ENCODE peak calls at places on chromosomes 11 and 22, in four cellular contexts. A is GM23338, R is stomach, Z is PC-9. D is an unnamed sample.

GRCh38 chr22:50532824-50533344 is 3.1 kb upstream of the TYMP start:
- DNase-seq in Z (no peak), R (no peak), A (no peak), D (no peak)

GRCh38 chr11:18720811-18721575 is 5.0 kb downstream of the IGSF22 start:
- DNase-seq in A (peak; percentile 98), R (peak; percentile 81), Z (peak; percentile 59), D (no peak)

GRCh38 chr22:48433647-48434046 is 1394.0 kb downstream of the BRD1 start:
- DNase-seq in A (no peak), R (no peak), Z (no peak), D (no peak)

GRCh38 chr11:12675951-12676711 is 1.9 kb downstream of the TEAD1 start:
- DNase-seq in R (no peak), A (no peak), Z (no peak), D (no peak)

GRCh38 chr11:12167098-12167999 is 57.0 kb downstream of the MICAL2 start:
- DNase-seq in Z (peak; percentile 95), R (no peak), A (no peak), D (peak; percentile 71)

GRCh38 chr22:37431366-37431765 is 4.1 kb upstream of the ELFN2 start:
- DNase-seq in A (no peak), Z (no peak), R (no peak), D (no peak)

GRCh38 chr11:133075351-133075750 is 456.9 kb downstream of the OPCML start:
- DNase-seq in A (no peak), R (no peak), Z (no peak), D (no peak)

GRCh38 chr22:17706451-17706900 is 67.8 kb downstream of the BID start:
- DNase-seq in R (peak; percentile 28), A (peak; percentile 46), Z (peak; percentile 84), D (peak; percentile 82)

GRCh38 chr11:47154738-47155570 is 21.7 kb downstream of the ARFGAP2 start:
- DNase-seq in R (no peak), Z (no peak), A (no peak), D (no peak)

GRCh38 chr22:31104869-31105268 is 2.5 kb downstream of the SELENOM start:
- DNase-seq in R (no peak), Z (peak; percentile 2), A (peak; percentile 93), D (no peak)

GRCh38 chr22:49609207-49609876 is 218.3 kb downstream of the BRD1 start:
- DNase-seq in A (no peak), Z (no peak), R (no peak), D (no peak)

GRCh38 chr11:65013692-65014145 is 241 bp upstream of the ARL2 start:
- DNase-seq in A (peak; percentile 95), Z (peak; percentile 80), R (peak; percentile 89), D (no peak)

GRCh38 chr11:129144256-129144655 is 47.9 kb downstream of the ARHGAP32 start:
- DNase-seq in Z (no peak), A (no peak), R (no peak), D (no peak)

GRCh38 chr22:45640941-45641621 is 30.6 kb upstream of the ATXN10 start:
- DNase-seq in Z (no peak), R (no peak), A (no peak), D (no peak)
- TF ChIP-seq CTCF in Z (no peak), R (no peak), A (no peak), D (no peak)

GRCh38 chr11:20131744-20132666 is 28.3 kb downstream of the DBX1 start:
- DNase-seq in R (peak; percentile 68), Z (no peak), A (peak; percentile 88), D (no peak)
- H3K4me3 ChIP-seq in R (peak overlapping the region; percentile 39), Z (peak overlapping the region; percentile 38), A (peak overlapping the region; percentile 80), D (peak overlapping the region; percentile 42)

DNA sequence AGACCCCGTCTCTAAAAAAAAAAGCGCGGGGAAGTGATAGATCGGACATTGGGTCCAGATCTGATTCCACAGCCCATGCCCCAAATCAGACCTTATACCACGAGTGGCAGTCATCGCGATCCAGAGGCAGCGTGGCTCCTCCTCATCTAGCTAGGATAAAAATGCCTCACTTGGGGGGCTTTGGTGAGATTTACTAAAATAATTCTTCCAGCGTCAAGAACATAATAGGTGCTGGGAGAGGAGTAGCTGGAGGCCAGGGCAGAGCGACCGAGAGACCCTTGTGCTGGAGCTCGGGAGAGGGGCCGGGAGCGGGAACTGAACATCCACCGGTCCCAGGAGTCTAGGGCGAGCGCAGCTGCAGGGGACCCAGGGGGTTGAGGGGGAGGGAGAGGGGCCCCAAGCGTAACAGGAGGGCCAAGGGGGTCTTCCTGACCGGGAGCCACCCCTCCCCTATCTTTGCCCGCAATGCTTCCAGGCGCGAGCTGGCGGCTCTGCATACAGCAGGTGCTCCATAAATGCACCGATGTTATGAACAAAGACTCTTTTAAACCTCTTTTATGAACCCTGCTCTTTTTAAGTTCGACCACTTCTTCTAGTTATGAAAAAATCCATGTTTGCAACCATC is 823 bp upstream of the CPT1A start:
- DNase-seq in R (no peak), Z (no peak), A (no peak), D (no peak)
- H3K27me3 ChIP-seq in R (no peaks in the 10 kb centered on the region), Z (no peaks in the 10 kb centered on the region), A (peaks cover 62% of the 10 kb centered on the region), D (peaks cover 7% of the 10 kb centered on the region)

GRCh38 chr11:70483077-70483861 is 84.9 kb downstream of the CTTN start:
- DNase-seq in A (peak; percentile 43), Z (peak; percentile 98), R (peak; percentile 39), D (no peak)
- TF ChIP-seq CTCF in A (peak; percentile 56), Z (peak; percentile 80), R (no peak), D (peak; percentile 43)

GRCh38 chr11:126163779-126164178 is 47.7 kb downstream of the RPUSD4 start:
- DNase-seq in R (no peak), A (no peak), Z (no peak), D (no peak)
- H3K4me3 ChIP-seq in R (no peak overlapping the region), A (no peak overlapping the region), Z (no peak overlapping the region), D (no peak overlapping the region)

GRCh38 chr11:117466966-117467365 is 139.3 kb downstream of the CEP164 start:
- DNase-seq in A (no peak), Z (no peak), R (no peak), D (no peak)

GRCh38 chr11:117462848-117463247 is 135.2 kb downstream of the CEP164 start:
- DNase-seq in A (no peak), Z (no peak), R (no peak), D (no peak)

GRCh38 chr11:117462183-117462574 is 134.5 kb downstream of the CEP164 start:
- DNase-seq in A (no peak), R (no peak), Z (no peak), D (no peak)

GRCh38 chr11:117465236-117465997 is 137.8 kb downstream of the CEP164 start:
- DNase-seq in A (no peak), Z (no peak), R (no peak), D (no peak)

DNA sequence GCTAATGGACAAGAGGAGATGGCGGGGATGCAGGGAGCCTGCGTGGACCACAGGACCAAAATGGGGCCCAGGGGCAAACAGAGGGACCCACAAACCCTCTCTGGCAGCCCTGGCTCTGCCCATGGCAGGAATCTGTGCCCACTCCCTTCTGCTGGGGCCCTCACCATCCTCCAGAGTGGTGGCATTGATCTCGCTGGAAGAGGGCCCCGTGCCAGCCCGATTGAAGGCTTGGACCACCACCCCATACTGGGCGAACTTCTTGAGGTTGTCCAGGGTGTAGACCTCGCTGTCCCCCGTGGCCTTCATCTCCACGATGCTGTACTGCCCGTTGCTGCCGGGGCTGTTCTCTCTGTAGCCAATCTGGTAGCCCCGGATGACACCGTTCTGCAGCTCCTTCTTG is 137.1 kb downstream of the CEP164 start:
- DNase-seq in A (no peak), R (no peak), Z (no peak), D (no peak)
- H3K27me3 ChIP-seq in A (no peaks in the 10 kb centered on the region), R (no peaks in the 10 kb centered on the region), Z (peaks cover 100% of the 10 kb centered on the region), D (peaks cover 3% of the 10 kb centered on the region)

GRCh38 chr11:57491371-57492061 is 24.0 kb downstream of the SLC43A1 start:
- DNase-seq in Z (no peak), R (peak; percentile 50), A (peak; percentile 85), D (no peak)
- TF ChIP-seq CTCF in Z (peak; percentile 74), R (peak; percentile 52), A (peak; percentile 90), D (peak; percentile 75)

DNA sequence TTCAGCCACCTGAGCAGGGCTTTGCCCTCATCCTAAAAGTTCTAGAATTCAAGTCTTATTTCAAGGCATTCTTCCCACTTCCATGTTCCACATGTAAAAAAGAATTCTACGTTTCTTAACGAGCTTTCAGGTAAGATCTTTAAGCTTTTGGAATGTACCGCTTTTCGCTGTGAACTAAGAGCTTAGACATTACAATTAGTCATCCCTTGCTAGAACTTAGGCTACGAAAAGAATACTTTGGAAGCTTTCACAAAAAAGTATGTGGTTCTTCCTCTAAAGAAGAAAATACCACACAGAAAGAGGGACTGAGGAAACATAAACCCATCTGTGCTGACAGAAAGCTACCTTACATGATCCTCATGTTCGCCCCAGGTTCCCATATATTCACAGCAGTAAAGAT is 1.9 kb downstream of the NUMA1 start:
- DNase-seq in Z (peak; percentile 56), A (no peak), R (no peak), D (no peak)
- H3K4me3 ChIP-seq in Z (peak overlapping the region; percentile 92), A (peak overlapping the region; percentile 80), R (no peak overlapping the region), D (no peak overlapping the region)

GRCh38 chr11:93113824-93114223 is 84.0 kb downstream of the SLC36A4 start:
- DNase-seq in Z (no peak), A (peak; percentile 66), R (no peak), D (no peak)

GRCh38 chr11:93123351-93123898 is 74.4 kb downstream of the SLC36A4 start:
- DNase-seq in Z (no peak), A (no peak), R (peak; percentile 86), D (no peak)

GRCh38 chr11:93122535-93122934 is 75.3 kb downstream of the SLC36A4 start:
- DNase-seq in R (no peak), A (no peak), Z (no peak), D (no peak)

GRCh38 chr11:93116641-93117577 is 80.9 kb downstream of the SLC36A4 start:
- DNase-seq in R (peak; percentile 48), Z (no peak), A (peak; percentile 75), D (no peak)

GRCh38 chr11:93117578-93117964 is 80.2 kb downstream of the SLC36A4 start:
- DNase-seq in Z (no peak), R (no peak), A (peak; percentile 28), D (no peak)
- H3K27me3 ChIP-seq in Z (no peaks in the 10 kb centered on the region), R (no peaks in the 10 kb centered on the region), A (no peaks in the 10 kb centered on the region), D (peaks cover 3% of the 10 kb centered on the region)

D was measured in BJ.